ENCODE peak calls at places on chromosomes 1 and 21, in nine cellular contexts. F is erythroblast; B is activated CD4-positive, alpha-beta T cell treated with anti-CD3 and anti-CD28 coated beads, Interleukin-2, amount 50 U/mL, for 24 hours; V is hypothalamus; T is stimulated activated CD8-positive, alpha-beta memory T cell treated with anti-CD3 and anti-CD28 coated beads, Interleukin-7, amount 100 ng/mL, for 1 hour; S is psoas muscle; C is non-pigmented ciliary epithelial cell; J is T-helper 1 cell; H is NCI-H748 treated with DMSO at 0.1 percent for 48 hours. O is an unnamed sample.

GRCh38 chr1:162835157-162835899 is 25.6 kb downstream of the CCDC190 start:
- DNase-seq in F (no peak), B (no peak), V (no peak), T (no peak), S (no peak), C (no peak), J (no peak), H (no peak), O (no peak)

GRCh38 chr1:24351247-24351646 is 32.1 kb downstream of the GRHL3 start:
- DNase-seq in F (no peak), B (no peak), V (no peak), T (no peak), S (no peak), C (no peak), J (no peak), H (no peak), O (no peak)

GRCh38 chr1:85137660-85138059 is 63.2 kb downstream of the SYDE2 start:
- DNase-seq in F (no peak), B (no peak), V (peak; percentile 41), T (no peak), S (no peak), C (no peak), J (no peak), H (peak; percentile 93), O (peak; percentile 99)

GRCh38 chr1:42328916-42329496 is 6.0 kb downstream of the FOXJ3 start:
- DNase-seq in F (no peak), B (no peak), V (no peak), T (no peak), S (no peak), C (no peak), J (no peak), H (no peak), O (no peak)

GRCh38 chr21:28357743-28358142 is 634.9 kb downstream of the LTN1 start:
- DNase-seq in F (no peak), B (no peak), V (no peak), T (no peak), S (no peak), C (no peak), J (no peak), H (no peak), O (no peak)

GRCh38 chr1:41955461-41956159 is 36.9 kb upstream of the HIVEP3 start:
- DNase-seq in F (no peak), B (no peak), V (no peak), T (no peak), S (no peak), C (peak; percentile 85), J (no peak), H (no peak), O (no peak)

GRCh38 chr1:29849038-29849750 is 612.9 kb downstream of the PTPRU start:
- DNase-seq in F (peak; percentile 55), B (peak; percentile 9), V (no peak), T (no peak), S (no peak), C (no peak), J (peak; percentile 13), H (peak; percentile 16), O (no peak)

GRCh38 chr1:14894811-14895524 is 258.6 kb upstream of the TMEM51 start:
- DNase-seq in F (no peak), B (no peak), V (no peak), T (no peak), S (no peak), C (no peak), J (no peak), H (no peak), O (no peak)

GRCh38 chr1:234755449-234755863 is 145.5 kb upstream of the IRF2BP2 start:
- DNase-seq in F (peak; percentile 92), B (no peak), V (peak; percentile 28), T (no peak), S (peak; percentile 77), C (no peak), J (no peak), H (no peak), O (peak; percentile 75)

GRCh38 chr1:17488977-17489739 is 49.7 kb upstream of the RCC2 start:
- DNase-seq in F (no peak), B (no peak), V (no peak), T (no peak), S (no peak), C (no peak), J (no peak), H (no peak), O (no peak)

GRCh38 chr1:161133220-161133740 is 813 bp upstream of the DEDD start:
- DNase-seq in F (peak; percentile 54), B (no peak), V (no peak), T (no peak), S (no peak), C (no peak), J (no peak), H (peak; percentile 60), O (no peak)

GRCh38 chr1:93304716-93305138 is 41.0 kb upstream of the DR1 start:
- DNase-seq in F (peak; percentile 69), B (peak; percentile 46), V (peak; percentile 3), T (no peak), S (no peak), C (no peak), J (peak; percentile 41), H (peak; percentile 16), O (peak; percentile 71)

GRCh38 chr1:152878042-152878441 is at the start of gene SMCP:
- DNase-seq in F (peak; percentile 50), B (no peak), V (no peak), T (no peak), S (no peak), C (no peak), J (no peak), H (no peak), O (no peak)

GRCh38 chr1:36650200-36651065 is 167.7 kb upstream of the CSF3R start:
- DNase-seq in F (peak; percentile 63), B (peak; percentile 50), V (peak; percentile 26), T (peak; percentile 19), S (peak; percentile 55), C (peak; percentile 9), J (peak; percentile 39), H (no peak), O (peak; percentile 95)

GRCh38 chr1:95117207-95118018 is at the start of gene TLCD4:
- DNase-seq in F (peak; percentile 83), B (peak; percentile 3), V (peak; percentile 62), T (no peak), S (peak; percentile 70), C (no peak), J (peak; percentile 14), H (peak; percentile 39), O (peak; percentile 52)

GRCh38 chr1:164803366-164803765 is 244.4 kb downstream of the PBX1 start:
- DNase-seq in F (no peak), B (no peak), V (no peak), T (no peak), S (no peak), C (peak; percentile 74), J (no peak), H (no peak), O (no peak)

GRCh38 chr1:7953850-7954609 is 7.5 kb upstream of the PARK7 start:
- DNase-seq in F (peak; percentile 92), B (peak; percentile 78), V (peak; percentile 98), T (peak; percentile 66), S (peak; percentile 97), C (peak; percentile 63), J (peak; percentile 56), H (peak; percentile 65), O (no peak)

GRCh38 chr1:102096162-102096561 is 99.4 kb upstream of the OLFM3 start:
- DNase-seq in F (no peak), B (no peak), V (no peak), T (no peak), S (no peak), C (no peak), J (no peak), H (no peak), O (no peak)

GRCh38 chr1:33369764-33370163 is 48.9 kb upstream of the A3GALT2 start:
- DNase-seq in F (no peak), B (no peak), V (no peak), T (no peak), S (no peak), C (no peak), J (no peak), H (no peak), O (no peak)

GRCh38 chr1:168093616-168094015 is 43.1 kb downstream of the GPR161 start:
- DNase-seq in F (no peak), B (no peak), V (no peak), T (no peak), S (no peak), C (no peak), J (no peak), H (no peak), O (no peak)

GRCh38 chr21:37268186-37268503 is 1.0 kb upstream of the VPS26C start:
- DNase-seq in F (no peak), B (no peak), V (no peak), T (no peak), S (no peak), C (no peak), J (no peak), H (no peak), O (no peak)

GRCh38 chr1:68470388-68470970 is 20.7 kb upstream of the RPE65 start:
- DNase-seq in F (peak; percentile 27), B (no peak), V (no peak), T (no peak), S (no peak), C (no peak), J (no peak), H (no peak), O (no peak)

GRCh38 chr1:9942399-9942938 is 722 bp downstream of the LZIC start:
- DNase-seq in F (peak; percentile 61), B (peak; percentile 4), V (no peak), T (no peak), S (no peak), C (peak; percentile 30), J (no peak), H (peak; percentile 17), O (peak; percentile 15)